ENCODE peak calls at places on chromosomes 11 and 22, in seven cellular contexts. W, A, S, O, Q, B and C are unnamed samples.

GRCh38 chr22:49777569-49778250 is 50.0 kb downstream of the BRD1 start:
- DNase-seq in W (no peak), A (no peak), S (no peak), O (no peak), Q (no peak), B (no peak), C (no peak)

GRCh38 chr11:66123902-66124301 is 53.8 kb downstream of the PACS1 start:
- DNase-seq in W (no peak), A (no peak), S (no peak), O (no peak), Q (no peak), B (no peak), C (peak)

GRCh38 chr11:130776044-130776390 is 140.3 kb downstream of the SNX19 start:
- DNase-seq in W (no peak), A (no peak), S (no peak), O (no peak), Q (no peak), B (no peak), C (no peak)

GRCh38 chr11:76610871-76611475 is 59.6 kb downstream of the LRRC32 start:
- DNase-seq in W (no peak), A (no peak), S (no peak), O (no peak), Q (no peak), B (no peak), C (peak)

GRCh38 chr22:19872779-19873137 is 18.1 kb upstream of the GNB1L start:
- DNase-seq in W (no peak), A (no peak), S (no peak), O (no peak), Q (no peak), B (no peak), C (peak)

GRCh38 chr11:94449437-94449836 is 44.2 kb downstream of the MRE11 start:
- DNase-seq in W (no peak), A (no peak), S (peak), O (no peak), Q (no peak), B (peak), C (no peak)

GRCh38 chr22:46084376-46084775 is 66.0 kb upstream of the PPARA start:
- DNase-seq in W (no peak), A (no peak), S (no peak), O (no peak), Q (no peak), B (no peak), C (no peak)

GRCh38 chr11:33016654-33017053 is 976 bp downstream of the DEPDC7 start:
- DNase-seq in W (no peak), A (no peak), S (no peak), O (no peak), Q (no peak), B (no peak), C (no peak)

GRCh38 chr11:67230406-67230805 is 35.9 kb upstream of the GRK2 start:
- DNase-seq in W (no peak), A (no peak), S (no peak), O (no peak), Q (no peak), B (no peak), C (no peak)

GRCh38 chr11:72041364-72042058 is 38.8 kb downstream of the NUMA1 start:
- DNase-seq in W (peak), A (no peak), S (peak), O (peak), Q (peak), B (peak), C (peak)

GRCh38 chr11:58734681-58735490 is 3.1 kb upstream of the GLYAT start:
- DNase-seq in W (no peak), A (no peak), S (no peak), O (no peak), Q (no peak), B (no peak), C (no peak)

GRCh38 chr22:44707752-44708151 is 5.7 kb downstream of the PRR5 start:
- DNase-seq in W (no peak), A (no peak), S (no peak), O (no peak), Q (no peak), B (no peak), C (no peak)

GRCh38 chr22:26616650-26617049 is 1.2 kb downstream of the CRYBB1 start:
- DNase-seq in W (no peak), A (peak), S (no peak), O (no peak), Q (no peak), B (no peak), C (no peak)

GRCh38 chr11:134509381-134510068 is 97.5 kb upstream of the B3GAT1 start:
- DNase-seq in W (no peak), A (no peak), S (no peak), O (no peak), Q (no peak), B (no peak), C (no peak)

GRCh38 chr22:46737105-46737975 is 712 bp downstream of the CERK start:
- DNase-seq in W (no peak), A (peak), S (peak), O (peak), Q (peak), B (peak), C (no peak)

GRCh38 chr11:123684601-123685000 is 30.2 kb upstream of the SCN3B start:
- DNase-seq in W (no peak), A (no peak), S (no peak), O (no peak), Q (no peak), B (no peak), C (no peak)

GRCh38 chr11:23563591-23563990 is 703.3 kb upstream of the CCDC179 start:
- DNase-seq in W (no peak), A (no peak), S (no peak), O (no peak), Q (no peak), B (no peak), C (no peak)

GRCh38 chr22:19784396-19785175 is 24.0 kb downstream of the TBX1 start:
- DNase-seq in W (no peak), A (no peak), S (no peak), O (no peak), Q (no peak), B (no peak), C (no peak)

GRCh38 chr11:7520011-7520942 is 6.5 kb downstream of the PPFIBP2 start:
- DNase-seq in W (no peak), A (no peak), S (no peak), O (no peak), Q (no peak), B (no peak), C (no peak)

GRCh38 chr11:72684236-72684912 is 10.2 kb upstream of the PDE2A start:
- DNase-seq in W (peak), A (peak), S (peak), O (peak), Q (peak), B (peak), C (peak)

GRCh38 chr22:41367039-41367679 is 14.6 kb upstream of the TEF start:
- DNase-seq in W (peak), A (peak), S (peak), O (peak), Q (no peak), B (peak), C (peak)

GRCh38 chr22:40410272-40410671 is 39.9 kb downstream of the SGSM3 start:
- DNase-seq in W (no peak), A (no peak), S (no peak), O (no peak), Q (no peak), B (no peak), C (no peak)

GRCh38 chr22:38572065-38572464 is 2.1 kb upstream of the DMC1 start:
- DNase-seq in W (peak), A (peak), S (peak), O (peak), Q (peak), B (peak), C (peak)

GRCh38 chr11:131771471-131771870 is 401.1 kb downstream of the NTM start:
- DNase-seq in W (no peak), A (no peak), S (no peak), O (no peak), Q (no peak), B (no peak), C (no peak)

GRCh38 chr11:43575931-43576833 is 104.4 kb upstream of the HSD17B12 start:
- DNase-seq in W (no peak), A (no peak), S (peak), O (no peak), Q (no peak), B (peak), C (no peak)

GRCh38 chr22:19522190-19522880 is 1.9 kb downstream of the CLDN5 start:
- DNase-seq in W (no peak), A (peak), S (no peak), O (peak), Q (no peak), B (no peak), C (no peak)

DNA sequence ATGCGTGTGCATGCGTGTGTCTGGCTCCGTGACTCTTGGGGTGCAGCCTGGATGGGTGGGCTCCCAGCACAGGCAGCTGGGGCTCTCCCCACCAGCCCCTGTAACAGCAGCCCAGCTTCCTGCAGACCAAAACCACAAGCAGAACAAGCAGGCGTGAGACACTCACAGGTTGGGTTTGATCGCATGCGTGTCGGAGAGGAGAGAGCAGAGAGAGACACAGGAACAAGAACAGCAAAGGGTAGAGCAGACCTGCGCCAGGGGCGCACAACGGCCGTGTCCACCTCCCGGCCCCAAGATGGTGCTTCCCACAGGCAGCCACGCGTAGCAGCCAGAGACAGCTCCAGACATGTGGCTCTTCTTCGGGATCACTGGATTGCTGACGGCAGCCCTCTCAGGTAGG is at the start of gene CD6:
- DNase-seq in W (no peak), A (no peak), S (no peak), O (no peak), Q (peak), B (no peak), C (no peak)
- TF ChIP-seq CTCF in W (no peak), A (no peak), S (no peak), O (no peak), Q (no peak), B (no peak), C (no peak)

GRCh38 chr11:90476442-90477007 is 253.7 kb upstream of the CHORDC1 start:
- DNase-seq in W (no peak), A (no peak), S (peak), O (peak), Q (no peak), B (peak), C (no peak)
- TF ChIP-seq CTCF in W (no peak), A (no peak), S (no peak), O (peak), Q (no peak), B (no peak), C (no peak)

DNA sequence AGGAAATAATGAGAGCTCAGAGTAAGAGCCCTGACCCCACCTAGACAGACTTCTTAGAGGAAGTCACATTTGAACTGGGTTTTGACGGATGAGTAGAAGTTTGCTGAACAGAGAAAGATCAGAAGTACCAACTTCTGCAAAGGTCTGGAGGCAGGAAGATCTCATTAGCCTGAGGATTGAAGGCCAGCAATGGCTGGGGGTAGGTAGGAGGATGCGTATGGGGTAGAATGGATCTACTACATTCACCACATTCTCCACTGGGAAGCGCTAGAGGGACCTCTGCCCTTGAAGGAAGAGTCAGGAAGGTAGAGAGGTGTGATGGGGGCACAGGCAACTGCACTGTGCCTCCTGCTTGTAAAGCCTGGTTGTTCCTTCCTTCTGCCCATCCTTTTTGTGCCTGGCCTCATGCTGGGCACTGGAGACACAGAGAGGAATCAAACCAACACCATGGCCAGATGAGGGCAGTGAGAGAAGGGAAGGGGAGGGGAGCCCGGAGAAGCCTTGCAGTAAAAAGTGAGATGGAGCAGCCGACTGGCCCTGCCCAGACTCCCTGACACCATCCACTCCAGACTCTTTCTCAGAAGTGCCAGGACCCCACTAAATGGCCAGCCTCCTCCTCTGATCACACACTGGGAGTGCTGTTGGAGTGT is 4.9 kb downstream of the TPBGL start:
- DNase-seq in W (no peak), A (no peak), S (no peak), O (no peak), Q (no peak), B (no peak), C (no peak)
- TF ChIP-seq CTCF in W (no peak), A (peak), S (no peak), O (no peak), Q (no peak), B (peak), C (no peak)

GRCh38 chr11:102306048-102306575 is 11.2 kb upstream of the BIRC3 start:
- DNase-seq in W (peak), A (no peak), S (no peak), O (no peak), Q (peak), B (no peak), C (peak)
- TF ChIP-seq CTCF in W (no peak), A (no peak), S (peak), O (peak), Q (no peak), B (no peak), C (no peak)

DNA sequence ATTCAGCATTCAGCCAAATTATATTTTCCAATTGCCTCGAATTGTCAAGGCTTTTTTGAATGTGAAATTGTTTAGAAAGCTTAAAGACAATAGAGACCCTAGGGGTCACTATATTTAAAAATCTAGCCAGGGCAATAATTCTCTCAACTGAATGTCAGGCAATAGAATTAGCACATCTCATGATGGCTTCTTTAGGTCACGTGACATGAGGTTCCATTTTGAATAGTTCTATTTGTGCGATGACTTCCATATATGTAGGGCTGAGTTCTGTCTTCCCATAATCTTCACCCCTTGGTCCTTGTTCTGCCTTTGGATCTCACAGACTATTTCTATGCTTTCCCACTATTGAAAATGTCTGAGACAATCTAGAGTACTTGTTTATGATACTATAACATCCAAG is 527.7 kb upstream of the KIRREL3 start:
- DNase-seq in W (no peak), A (no peak), S (no peak), O (no peak), Q (no peak), B (no peak), C (no peak)
- TF ChIP-seq CTCF in W (no peak), A (no peak), S (no peak), O (no peak), Q (no peak), B (no peak), C (no peak)